ENCODE peak calls at places on chromosomes 12 and 14, in six cellular contexts. U, A, O, K, Y and P are unnamed samples.

GRCh38 chr12:3820122-3820521 is 53.1 kb downstream of the PARP11 start:
- DNase-seq in O (peak), U (no peak), A (no peak), Y (no peak), K (no peak), P (no peak)

GRCh38 chr12:120529641-120530314 is 820 bp upstream of the COQ5 start:
- DNase-seq in Y (no peak), O (peak), K (no peak), U (no peak), A (peak), P (no peak)

GRCh38 chr14:92507174-92507768 is 6.3 kb upstream of the RIN3 start:
- DNase-seq in O (peak), U (no peak), Y (no peak), A (no peak), K (no peak), P (no peak)

GRCh38 chr12:1643056-1643455 is 14.0 kb downstream of the WNT5B start:
- DNase-seq in O (no peak), K (no peak), A (no peak), U (no peak), Y (no peak), P (no peak)

GRCh38 chr12:60501124-60501729 is 905.4 kb downstream of the SLC16A7 start:
- DNase-seq in Y (no peak), O (peak), U (no peak), K (no peak), A (no peak), P (peak)

GRCh38 chr12:15701212-15701611 is 88.0 kb downstream of the EPS8 start:
- DNase-seq in K (no peak), A (no peak), O (peak), U (no peak), Y (no peak), P (no peak)

GRCh38 chr14:73712540-73713141 is 1.5 kb downstream of the PNMA1 start:
- DNase-seq in K (peak), O (peak), Y (peak), A (peak), U (no peak), P (no peak)

GRCh38 chr12:45615268-45615667 is 114.2 kb upstream of the ARID2 start:
- DNase-seq in Y (no peak), O (peak), U (no peak), A (no peak), K (no peak), P (no peak)

GRCh38 chr14:68089146-68089715 is 269.7 kb downstream of the RAD51B start:
- DNase-seq in U (no peak), K (no peak), Y (no peak), O (no peak), A (no peak), P (no peak)

GRCh38 chr12:100795193-100796179 is 910 bp downstream of the ANO4 start:
- DNase-seq in U (no peak), K (no peak), Y (no peak), O (no peak), A (no peak), P (no peak)

GRCh38 chr14:68376067-68376810 is 416.6 kb downstream of the ZFP36L1 start:
- DNase-seq in Y (no peak), U (no peak), O (peak), A (no peak), K (no peak), P (peak)

GRCh38 chr14:71056168-71056567 is 148.9 kb downstream of the PCNX1 start:
- DNase-seq in K (no peak), Y (no peak), O (no peak), A (no peak), U (no peak), P (no peak)

GRCh38 chr14:22838631-22839041 is 2.3 kb downstream of the MMP14 start:
- DNase-seq in U (no peak), A (no peak), Y (no peak), K (peak), O (no peak), P (no peak)

GRCh38 chr12:121794532-121795028 is 1.1 kb upstream of the RHOF start:
- DNase-seq in K (peak), U (no peak), Y (no peak), A (peak), O (no peak), P (no peak)

GRCh38 chr12:119710374-119710773 is 42.4 kb downstream of the PRKAB1 start:
- DNase-seq in Y (no peak), K (no peak), U (no peak), A (no peak), O (peak), P (no peak)

GRCh38 chr14:65826946-65827345 is 414.4 kb downstream of the FUT8 start:
- DNase-seq in A (peak), O (no peak), U (no peak), Y (no peak), K (no peak), P (no peak)

GRCh38 chr12:103169-103981 is 36.8 kb downstream of the IQSEC3 start:
- DNase-seq in K (no peak), A (peak), O (no peak), U (no peak), Y (no peak), P (no peak)

GRCh38 chr12:26810330-26810729 is 22.7 kb downstream of the ITPR2 start:
- DNase-seq in A (no peak), Y (no peak), U (peak), K (peak), O (no peak), P (no peak)

GRCh38 chr14:101084436-101084826 is 180.9 kb upstream of the RTL1 start:
- DNase-seq in O (no peak), Y (no peak), A (no peak), K (no peak), U (no peak), P (no peak)

GRCh38 chr14:105503918-105504692 is 13.1 kb downstream of the TEDC1 start:
- DNase-seq in O (no peak), U (no peak), A (no peak), Y (no peak), K (no peak), P (no peak)

GRCh38 chr14:26286806-26287205 is 311.0 kb downstream of the NOVA1 start:
- DNase-seq in U (no peak), Y (no peak), K (no peak), O (peak), A (no peak), P (no peak)

GRCh38 chr14:35401853-35402252 is 2.7 kb downstream of the NFKBIA start:
- DNase-seq in K (peak), O (no peak), U (no peak), A (no peak), Y (peak), P (no peak)

GRCh38 chr14:71776463-71777359 is 155.5 kb upstream of the RGS6 start:
- DNase-seq in O (no peak), U (no peak), Y (no peak), A (peak), K (no peak), P (peak)

GRCh38 chr14:95143813-95144620 is 13.3 kb downstream of the DICER1 start:
- DNase-seq in Y (no peak), O (no peak), A (no peak), K (no peak), U (no peak), P (no peak)

GRCh38 chr12:29439506-29439905 is 58.0 kb downstream of the OVCH1 start:
- DNase-seq in O (no peak), A (no peak), K (no peak), U (no peak), Y (no peak), P (no peak)

GRCh38 chr12:52059582-52060497 is 8.6 kb downstream of the NR4A1 start:
- DNase-seq in O (no peak), U (no peak), Y (no peak), K (peak), A (no peak), P (no peak)

GRCh38 chr12:122860052-122860853 is 25.0 kb downstream of the HIP1R start:
- DNase-seq in A (peak), Y (peak), K (peak), U (peak), O (peak), P (peak)

GRCh38 chr14:68789002-68789797 is 3.7 kb downstream of the ZFP36L1 start:
- DNase-seq in K (peak), O (peak), U (peak), Y (peak), A (peak), P (peak)

GRCh38 chr12:24709201-24709600 is 239.7 kb downstream of the BCAT1 start:
- DNase-seq in Y (no peak), A (no peak), U (no peak), K (no peak), O (no peak), P (no peak)

GRCh38 chr14:104688755-104689619 is at the start of gene INF2:
- DNase-seq in K (peak), O (peak), A (peak), Y (peak), U (no peak), P (no peak)

GRCh38 chr12:22271036-22271435 is 63.5 kb downstream of the ST8SIA1 start:
- DNase-seq in K (no peak), U (no peak), O (peak), Y (no peak), A (no peak), P (no peak)

GRCh38 chr14:91261115-91261514 is 16.6 kb upstream of the GPR68 start:
- DNase-seq in A (no peak), K (no peak), O (no peak), U (no peak), Y (peak), P (peak)

GRCh38 chr14:101819251-101819990 is 57.9 kb downstream of the PPP2R5C start:
- DNase-seq in A (no peak), Y (peak), O (no peak), K (no peak), U (no peak), P (no peak)

GRCh38 chr12:124941170-124941527 is 26.7 kb upstream of the UBC start:
- DNase-seq in A (no peak), O (no peak), Y (no peak), U (no peak), K (no peak), P (no peak)
- H3K4me3 ChIP-seq in A (peak), O (peak), Y (peak), U (no peak), K (no peak), P (peak)

GRCh38 chr12:89245090-89245489 is 107.2 kb downstream of the DUSP6 start:
- DNase-seq in U (no peak), K (no peak), O (no peak), A (no peak), Y (peak), P (peak)

GRCh38 chr12:89247962-89248361 is 104.3 kb downstream of the DUSP6 start:
- DNase-seq in U (no peak), Y (no peak), K (no peak), A (no peak), O (no peak), P (no peak)

GRCh38 chr12:89244536-89244935 is 107.8 kb downstream of the DUSP6 start:
- DNase-seq in Y (peak), U (no peak), K (no peak), A (no peak), O (no peak), P (no peak)

GRCh38 chr12:89247541-89247942 is 104.8 kb downstream of the DUSP6 start:
- DNase-seq in Y (no peak), K (no peak), U (no peak), O (peak), A (no peak), P (no peak)

DNA sequence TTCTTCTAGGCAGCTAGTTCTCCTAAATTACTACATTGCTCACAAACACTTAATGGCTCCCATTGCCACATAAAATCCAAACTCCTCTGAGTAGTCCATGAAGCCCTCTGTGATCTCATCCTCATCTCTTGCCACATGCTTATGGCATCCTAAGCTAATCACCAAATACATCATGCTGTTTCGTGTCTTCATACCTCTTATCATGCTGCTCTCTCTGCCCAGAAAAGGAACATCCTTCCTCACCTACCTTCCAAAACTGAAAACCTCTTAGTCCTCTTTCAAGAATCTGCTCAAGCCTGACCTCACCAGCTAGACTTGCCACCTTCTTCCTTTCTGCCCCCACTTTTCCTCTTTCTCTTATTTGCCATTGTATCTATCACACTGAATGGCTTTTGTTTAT is 108.5 kb downstream of the DUSP6 start:
- DNase-seq in O (no peak), U (no peak), Y (no peak), A (no peak), K (no peak), P (no peak)
- H3K4me3 ChIP-seq in O (no peak), U (no peak), Y (no peak), A (no peak), K (no peak), P (no peak)

GRCh38 chr12:69988601-69989194 is 163.7 kb downstream of the MYRFL start:
- DNase-seq in O (peak), A (no peak), U (no peak), K (no peak), Y (no peak), P (no peak)
- H3K4me3 ChIP-seq in O (no peak), A (no peak), U (no peak), K (no peak), Y (no peak), P (no peak)

DNA sequence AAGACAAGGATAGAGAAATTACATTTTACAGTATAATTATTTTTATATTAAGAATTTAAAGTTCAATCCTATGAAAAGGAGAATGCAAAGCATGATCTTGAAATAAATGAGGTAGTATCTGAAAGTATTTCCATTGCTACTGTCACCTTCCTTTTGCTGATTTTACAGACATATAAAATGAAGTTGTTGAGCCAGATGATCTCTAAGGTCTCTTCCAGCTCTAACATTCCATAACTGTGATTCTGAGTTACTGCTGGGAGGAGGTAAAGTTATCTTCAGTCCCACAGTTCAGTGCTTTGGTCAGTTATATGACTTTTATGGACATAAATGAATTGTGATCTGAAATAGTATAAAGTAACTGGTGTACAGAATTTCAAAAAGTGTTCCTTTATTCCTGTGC is 52.8 kb downstream of the SLC38A6 start:
- DNase-seq in U (no peak), K (no peak), O (no peak), A (no peak), Y (no peak), P (no peak)
- H3K4me3 ChIP-seq in U (no peak), K (no peak), O (no peak), A (no peak), Y (no peak), P (no peak)